ENCODE peak calls at places on chromosomes 16 and 17, in seven cellular contexts. Q, E, A, C, M, P and S are unnamed samples.

GRCh38 chr17:65559802-65560627 is 1.4 kb downstream of the AXIN2 start:
- DNase-seq in Q (peak; percentile 73), E (no peak), A (peak; percentile 30), C (no peak), M (peak; percentile 81), P (no peak), S (no peak)

GRCh38 chr16:87436225-87437172 is 44.4 kb downstream of the MAP1LC3B start:
- DNase-seq in Q (peak; percentile 63), E (no peak), A (no peak), C (no peak), M (no peak), P (no peak), S (no peak)

GRCh38 chr16:28051486-28051885 is 12.0 kb downstream of the GSG1L start:
- DNase-seq in Q (no peak), E (no peak), A (no peak), C (no peak), M (no peak), P (no peak), S (no peak)

GRCh38 chr17:66849136-66849655 is 14.3 kb downstream of the CACNG5 start:
- DNase-seq in Q (no peak), E (no peak), A (no peak), C (no peak), M (no peak), P (no peak), S (no peak)

GRCh38 chr16:11314309-11314894 is 30.9 kb upstream of the RMI2 start:
- DNase-seq in Q (no peak), E (no peak), A (no peak), C (no peak), M (no peak), P (no peak), S (no peak)

GRCh38 chr17:78294776-78295175 is 63.3 kb downstream of the TMEM235 start:
- DNase-seq in Q (no peak), E (no peak), A (no peak), C (no peak), M (no peak), P (no peak), S (no peak)

GRCh38 chr16:20271893-20272292 is 55.4 kb downstream of the GP2 start:
- DNase-seq in Q (no peak), E (no peak), A (no peak), C (no peak), M (no peak), P (no peak), S (no peak)

GRCh38 chr16:57606847-57607501 is 21.5 kb upstream of the ADGRG1 start:
- DNase-seq in Q (no peak), E (no peak), A (peak; percentile 90), C (no peak), M (peak; percentile 85), P (no peak), S (no peak)

GRCh38 chr17:77373298-77374169 is 232.8 kb downstream of the SEC14L1 start:
- DNase-seq in Q (peak; percentile 69), E (no peak), A (peak; percentile 44), C (peak; percentile 52), M (no peak), P (no peak), S (peak; percentile 77)

GRCh38 chr17:45288825-45289224 is 26.9 kb upstream of the SPATA32 start:
- DNase-seq in Q (no peak), E (no peak), A (peak; percentile 81), C (no peak), M (no peak), P (no peak), S (peak; percentile 92)

GRCh38 chr16:70417661-70418060 is 21.2 kb downstream of the ST3GAL2 start:
- DNase-seq in Q (no peak), E (no peak), A (no peak), C (no peak), M (no peak), P (no peak), S (no peak)

GRCh38 chr17:39264119-39264518 is 38.4 kb upstream of the STAC2 start:
- DNase-seq in Q (no peak), E (no peak), A (no peak), C (peak; percentile 71), M (no peak), P (no peak), S (no peak)

GRCh38 chr16:84379008-84379730 is 10.8 kb downstream of the ATP2C2 start:
- DNase-seq in Q (no peak), E (no peak), A (no peak), C (no peak), M (no peak), P (no peak), S (no peak)

GRCh38 chr16:30829130-30830071 is 42.4 kb upstream of the ZNF629 start:
- DNase-seq in Q (no peak), E (no peak), A (peak; percentile 60), C (no peak), M (peak; percentile 68), P (peak; percentile 35), S (no peak)

GRCh38 chr17:48625502-48626201 is 506 bp downstream of the HOXB9 start:
- DNase-seq in Q (no peak), E (peak; percentile 62), A (peak; percentile 46), C (no peak), M (no peak), P (peak; percentile 66), S (no peak)

GRCh38 chr16:15482068-15482747 is 47.8 kb downstream of the BMERB1 start:
- DNase-seq in Q (peak; percentile 55), E (peak; percentile 46), A (peak; percentile 57), C (no peak), M (peak; percentile 99), P (peak; percentile 99), S (peak; percentile 85)

GRCh38 chr17:3534881-3535252 is 22.7 kb downstream of the TRPV3 start:
- DNase-seq in Q (peak; percentile 44), E (no peak), A (no peak), C (peak; percentile 31), M (no peak), P (peak; percentile 75), S (no peak)

GRCh38 chr17:57625957-57626356 is 119.1 kb downstream of the CCDC182 start:
- DNase-seq in Q (no peak), E (no peak), A (no peak), C (no peak), M (no peak), P (no peak), S (no peak)

GRCh38 chr16:85751665-85752501 is 987 bp upstream of the C16orf74 start:
- DNase-seq in Q (no peak), E (no peak), A (no peak), C (no peak), M (no peak), P (no peak), S (no peak)
- H3K27ac ChIP-seq in Q (no peak overlapping the region), E (no peak overlapping the region), A (peak overlapping the region; percentile 11), C (no peak overlapping the region), M (no peak overlapping the region), P (peak overlapping the region; percentile 95), S (no peak overlapping the region)

GRCh38 chr17:75980188-75981018 is 1.4 kb downstream of the TEN1 start:
- DNase-seq in Q (no peak), E (no peak), A (no peak), C (no peak), M (no peak), P (no peak), S (peak; percentile 50)

GRCh38 chr17:75976175-75976848 is 2.7 kb downstream of the ACOX1 start:
- DNase-seq in Q (no peak), E (no peak), A (no peak), C (no peak), M (peak; percentile 89), P (peak; percentile 24), S (no peak)

GRCh38 chr17:75981019-75981615 is 2.1 kb downstream of the TEN1 start:
- DNase-seq in Q (no peak), E (no peak), A (no peak), C (no peak), M (no peak), P (no peak), S (no peak)

GRCh38 chr17:75978938-75979704 is at the start of the genes ACOX1 and TEN1:
- DNase-seq in Q (peak; percentile 98), E (peak; percentile 92), A (peak; percentile 97), C (peak; percentile 98), M (peak; percentile 98), P (peak; percentile 99), S (peak; percentile 99)

DNA sequence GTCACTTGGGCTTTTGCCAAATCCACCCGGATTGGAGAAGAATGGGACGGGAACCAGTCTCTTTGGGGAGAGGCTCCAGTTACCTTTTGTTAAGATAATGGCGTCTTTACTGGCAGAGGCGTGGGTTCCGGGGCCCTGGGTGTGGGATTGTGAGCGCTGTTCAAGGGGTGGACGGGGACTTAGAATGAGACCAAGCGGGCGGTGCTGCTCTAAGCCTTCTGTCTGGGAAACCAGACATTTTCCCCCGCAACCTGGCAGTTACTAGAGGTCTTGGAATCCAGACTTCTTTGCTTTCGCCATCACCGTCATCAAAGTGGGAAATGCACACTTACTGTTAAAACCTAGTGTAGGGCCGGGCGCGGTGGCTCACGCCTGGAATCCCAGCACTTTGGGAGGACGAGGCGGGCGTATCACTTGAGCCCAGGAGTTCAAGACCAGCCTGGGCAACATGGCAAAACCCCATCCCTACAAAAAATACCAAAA is 706 bp downstream of the TEN1 start:
- DNase-seq in Q (no peak), E (no peak), A (no peak), C (no peak), M (no peak), P (no peak), S (no peak)
- TF ChIP-seq EP300 in Q (no peak), E (no peak), A (no peak), C (no peak), M (no peak), P (no peak), S (no peak)

GRCh38 chr17:18038861-18039534 is at the start of the genes ATPAF2 and GID4:
- DNase-seq in Q (peak; percentile 99), E (peak; percentile 96), A (peak; percentile 100), C (peak; percentile 98), M (peak; percentile 96), P (peak; percentile 100), S (peak; percentile 100)

GRCh38 chr17:18035704-18036103 is 3.3 kb downstream of the ATPAF2 start:
- DNase-seq in Q (no peak), E (no peak), A (no peak), C (no peak), M (no peak), P (no peak), S (no peak)

GRCh38 chr17:18038149-18038850 is 668 bp downstream of the ATPAF2 start:
- DNase-seq in Q (no peak), E (no peak), A (no peak), C (no peak), M (no peak), P (no peak), S (no peak)

GRCh38 chr17:18039535-18040286 is 503 bp downstream of the GID4 start:
- DNase-seq in Q (peak; percentile 29), E (no peak), A (peak; percentile 56), C (no peak), M (no peak), P (peak; percentile 46), S (peak; percentile 74)

DNA sequence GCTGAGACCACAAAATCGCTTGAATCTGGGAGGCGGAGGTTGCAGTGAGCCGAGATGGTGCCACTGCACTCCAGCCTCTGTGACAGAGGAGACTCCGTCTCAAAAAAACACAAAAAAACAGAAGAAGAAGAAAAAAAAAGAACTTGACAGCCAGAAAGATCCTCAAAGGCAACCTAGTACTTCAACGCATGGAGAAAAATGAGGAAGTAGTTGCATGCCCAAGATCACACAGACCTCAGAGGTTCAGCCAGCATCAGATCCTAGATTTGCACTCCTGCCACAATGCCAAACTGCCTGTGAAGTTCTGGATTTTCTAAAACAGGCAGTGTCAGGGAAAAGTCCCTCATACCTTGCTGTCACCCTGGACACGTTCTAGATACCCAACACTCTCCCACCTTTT is 1.5 kb downstream of the ATPAF2 start:
- DNase-seq in Q (no peak), E (no peak), A (no peak), C (no peak), M (no peak), P (no peak), S (no peak)
- TF ChIP-seq CTCF in Q (no peak), E (no peak), A (no peak), C (no peak), M (no peak), P (no peak), S (no peak)

GRCh38 chr16:65070831-65071230 is 51.0 kb downstream of the CDH11 start:
- DNase-seq in Q (peak; percentile 73), E (no peak), A (peak; percentile 26), C (peak; percentile 60), M (peak; percentile 70), P (peak; percentile 87), S (peak; percentile 80)
- H3K27ac ChIP-seq in Q (peak overlapping the region; percentile 51), E (no peak overlapping the region), A (peak overlapping the region; percentile 71), C (peak overlapping the region; percentile 65), M (no peak overlapping the region), P (peak overlapping the region; percentile 74), S (peak overlapping the region; percentile 79)